ENCODE peak calls at places on chromosome 17, in seven cellular contexts. One of them, this sample, is unnamed.

GRCh38 chr17:46191332-46192210 is 1.7 kb downstream of the KANSL1 start:
- DNase-seq in esophagus squamous epithelium: no peak
- DNase-seq in psoas muscle: no peak
- DNase-seq in PC-3: peak
- DNase-seq in CD8-positive, alpha-beta T cell: no peak
- DNase-seq in gastrocnemius medialis: peak
- DNase-seq in endothelial cell: peak
- DNase-seq in this sample: peak

GRCh38 chr17:40848583-40849235 is 18.3 kb downstream of the KRT12 start:
- DNase-seq in esophagus squamous epithelium: no peak
- DNase-seq in psoas muscle: no peak
- DNase-seq in PC-3: no peak
- DNase-seq in CD8-positive, alpha-beta T cell: no peak
- DNase-seq in gastrocnemius medialis: no peak
- DNase-seq in endothelial cell: no peak
- DNase-seq in this sample: no peak

GRCh38 chr17:15038656-15039055 is 226.5 kb downstream of the PMP22 start:
- DNase-seq in esophagus squamous epithelium: no peak
- DNase-seq in psoas muscle: no peak
- DNase-seq in PC-3: peak
- DNase-seq in CD8-positive, alpha-beta T cell: no peak
- DNase-seq in gastrocnemius medialis: no peak
- DNase-seq in endothelial cell: no peak
- DNase-seq in this sample: no peak

GRCh38 chr17:33205552-33205951 is 87.5 kb downstream of the ASIC2 start:
- DNase-seq in esophagus squamous epithelium: no peak
- DNase-seq in psoas muscle: no peak
- DNase-seq in PC-3: no peak
- DNase-seq in CD8-positive, alpha-beta T cell: no peak
- DNase-seq in gastrocnemius medialis: no peak
- DNase-seq in endothelial cell: no peak
- DNase-seq in this sample: no peak

GRCh38 chr17:58278661-58279015 is 2.1 kb downstream of the MPO start:
- DNase-seq in esophagus squamous epithelium: no peak
- DNase-seq in psoas muscle: peak
- DNase-seq in PC-3: no peak
- DNase-seq in CD8-positive, alpha-beta T cell: no peak
- DNase-seq in gastrocnemius medialis: no peak
- DNase-seq in endothelial cell: no peak
- DNase-seq in this sample: no peak

GRCh38 chr17:2624292-2624731 is 30.9 kb downstream of the PAFAH1B1 start:
- DNase-seq in esophagus squamous epithelium: no peak
- DNase-seq in psoas muscle: no peak
- DNase-seq in PC-3: no peak
- DNase-seq in CD8-positive, alpha-beta T cell: no peak
- DNase-seq in gastrocnemius medialis: no peak
- DNase-seq in endothelial cell: peak
- DNase-seq in this sample: no peak

GRCh38 chr17:83054518-83055125 is 24.8 kb upstream of the METRNL start:
- DNase-seq in esophagus squamous epithelium: no peak
- DNase-seq in psoas muscle: peak
- DNase-seq in PC-3: no peak
- DNase-seq in CD8-positive, alpha-beta T cell: no peak
- DNase-seq in gastrocnemius medialis: no peak
- DNase-seq in endothelial cell: peak
- DNase-seq in this sample: no peak

GRCh38 chr17:11900103-11900502 is 97.2 kb downstream of the ZNF18 start:
- DNase-seq in esophagus squamous epithelium: no peak
- DNase-seq in psoas muscle: no peak
- DNase-seq in PC-3: no peak
- DNase-seq in CD8-positive, alpha-beta T cell: no peak
- DNase-seq in gastrocnemius medialis: peak
- DNase-seq in endothelial cell: no peak
- DNase-seq in this sample: peak

GRCh38 chr17:65324977-65325376 is 187.8 kb downstream of the RGS9 start:
- DNase-seq in esophagus squamous epithelium: no peak
- DNase-seq in psoas muscle: no peak
- DNase-seq in PC-3: no peak
- DNase-seq in CD8-positive, alpha-beta T cell: no peak
- DNase-seq in gastrocnemius medialis: peak
- DNase-seq in endothelial cell: no peak
- DNase-seq in this sample: no peak

GRCh38 chr17:77526728-77527355 is 386.1 kb downstream of the SEC14L1 start:
- DNase-seq in esophagus squamous epithelium: no peak
- DNase-seq in psoas muscle: peak
- DNase-seq in PC-3: no peak
- DNase-seq in CD8-positive, alpha-beta T cell: no peak
- DNase-seq in gastrocnemius medialis: no peak
- DNase-seq in endothelial cell: no peak
- DNase-seq in this sample: no peak

GRCh38 chr17:61805399-61805798 is 57.9 kb downstream of the BRIP1 start:
- DNase-seq in esophagus squamous epithelium: no peak
- DNase-seq in psoas muscle: no peak
- DNase-seq in PC-3: peak
- DNase-seq in CD8-positive, alpha-beta T cell: no peak
- DNase-seq in gastrocnemius medialis: no peak
- DNase-seq in endothelial cell: no peak
- DNase-seq in this sample: no peak

GRCh38 chr17:37135581-37135980 is 186.8 kb downstream of the AATF start:
- DNase-seq in esophagus squamous epithelium: no peak
- DNase-seq in psoas muscle: no peak
- DNase-seq in PC-3: no peak
- DNase-seq in CD8-positive, alpha-beta T cell: no peak
- DNase-seq in gastrocnemius medialis: no peak
- DNase-seq in endothelial cell: no peak
- DNase-seq in this sample: no peak

GRCh38 chr17:57330587-57330986 is 74.3 kb downstream of the MSI2 start:
- DNase-seq in esophagus squamous epithelium: no peak
- DNase-seq in psoas muscle: no peak
- DNase-seq in PC-3: no peak
- DNase-seq in CD8-positive, alpha-beta T cell: no peak
- DNase-seq in gastrocnemius medialis: no peak
- DNase-seq in endothelial cell: no peak
- DNase-seq in this sample: no peak

GRCh38 chr17:19399750-19400450 is 11.1 kb upstream of the RNF112 start:
- DNase-seq in esophagus squamous epithelium: no peak
- DNase-seq in psoas muscle: no peak
- DNase-seq in PC-3: no peak
- DNase-seq in CD8-positive, alpha-beta T cell: no peak
- DNase-seq in gastrocnemius medialis: no peak
- DNase-seq in endothelial cell: no peak
- DNase-seq in this sample: no peak

GRCh38 chr17:70945386-70945785 is 776.1 kb downstream of the KCNJ2 start:
- DNase-seq in esophagus squamous epithelium: no peak
- DNase-seq in psoas muscle: no peak
- DNase-seq in PC-3: no peak
- DNase-seq in CD8-positive, alpha-beta T cell: no peak
- DNase-seq in gastrocnemius medialis: no peak
- DNase-seq in endothelial cell: no peak
- DNase-seq in this sample: no peak

GRCh38 chr17:27345141-27345904 is 51.4 kb downstream of the WSB1 start:
- DNase-seq in esophagus squamous epithelium: no peak
- DNase-seq in psoas muscle: no peak
- DNase-seq in PC-3: no peak
- DNase-seq in CD8-positive, alpha-beta T cell: no peak
- DNase-seq in gastrocnemius medialis: no peak
- DNase-seq in endothelial cell: peak
- DNase-seq in this sample: peak

GRCh38 chr17:77185137-77185536 is 44.4 kb downstream of the SEC14L1 start:
- DNase-seq in esophagus squamous epithelium: no peak
- DNase-seq in psoas muscle: no peak
- DNase-seq in PC-3: peak
- DNase-seq in CD8-positive, alpha-beta T cell: no peak
- DNase-seq in gastrocnemius medialis: no peak
- DNase-seq in endothelial cell: no peak
- DNase-seq in this sample: no peak

GRCh38 chr17:39001703-39002637 is 34.8 kb upstream of the FBXO47 start:
- DNase-seq in esophagus squamous epithelium: no peak
- DNase-seq in psoas muscle: peak
- DNase-seq in PC-3: peak
- DNase-seq in CD8-positive, alpha-beta T cell: no peak
- DNase-seq in gastrocnemius medialis: peak
- DNase-seq in endothelial cell: no peak
- DNase-seq in this sample: no peak

GRCh38 chr17:55448681-55449080 is 27.0 kb upstream of the MMD start:
- DNase-seq in esophagus squamous epithelium: no peak
- DNase-seq in psoas muscle: no peak
- DNase-seq in PC-3: peak
- DNase-seq in CD8-positive, alpha-beta T cell: no peak
- DNase-seq in gastrocnemius medialis: no peak
- DNase-seq in endothelial cell: no peak
- DNase-seq in this sample: no peak